ENCODE peak calls at places on chromosomes 1 and 21, in nine cellular contexts. C is CD8-positive, alpha-beta memory T cell; B is stimulated activated CD8-positive, alpha-beta memory T cell treated with anti-CD3 and anti-CD28 coated beads, Interleukin-4, amount 100 ng/mL, for 24 hours; N is heart left ventricle; A is caudate nucleus; J is activated CD4-positive, alpha-beta T cell treated with anti-CD3 and anti-CD28 coated beads, Interleukin-2, amount 50 U/mL, for 24 hours; P is skeletal muscle cell; S is occipital lobe; T is right lobe of liver. G is an unnamed sample.

GRCh38 chr21:43341349-43342163 is 85.4 kb downstream of the SIK1 start:
- DNase-seq in C (no peak), B (no peak), N (no peak), A (no peak), J (no peak), P (no peak), S (no peak), T (no peak), G (peak)

GRCh38 chr1:182348916-182349747 is 42.5 kb downstream of the GLUL start:
- DNase-seq in C (no peak), B (no peak), N (peak), A (no peak), J (no peak), P (no peak), S (peak), T (no peak), G (peak)

GRCh38 chr1:18326171-18326950 is 154.4 kb upstream of the KLHDC7A start:
- DNase-seq in C (no peak), B (no peak), N (no peak), A (no peak), J (no peak), P (no peak), S (no peak), T (no peak), G (no peak)

GRCh38 chr21:33383056-33383888 is 19.9 kb upstream of the IFNGR2 start:
- DNase-seq in C (peak), B (peak), N (peak), A (no peak), J (peak), P (no peak), S (no peak), T (peak), G (peak)

GRCh38 chr1:234913771-234914170 is 214.9 kb downstream of the TOMM20 start:
- DNase-seq in C (no peak), B (no peak), N (no peak), A (no peak), J (no peak), P (no peak), S (no peak), T (no peak), G (no peak)

GRCh38 chr1:72837781-72838180 is 555.4 kb upstream of the NEGR1 start:
- DNase-seq in C (no peak), B (no peak), N (no peak), A (no peak), J (no peak), P (no peak), S (no peak), T (no peak), G (no peak)

GRCh38 chr1:24981632-24982007 is 51.5 kb upstream of the RUNX3 start:
- DNase-seq in C (peak), B (no peak), N (no peak), A (no peak), J (peak), P (no peak), S (no peak), T (peak), G (no peak)

GRCh38 chr1:55640708-55641473 is 425.7 kb upstream of the USP24 start:
- DNase-seq in C (no peak), B (no peak), N (peak), A (peak), J (peak), P (no peak), S (peak), T (peak), G (peak)

GRCh38 chr1:21940492-21940891 is 3.4 kb upstream of the HSPG2 start:
- DNase-seq in C (no peak), B (no peak), N (no peak), A (no peak), J (no peak), P (no peak), S (no peak), T (no peak), G (no peak)

GRCh38 chr1:77687519-77687906 is 5.1 kb upstream of the ZZZ3 start:
- DNase-seq in C (no peak), B (no peak), N (peak), A (no peak), J (no peak), P (no peak), S (no peak), T (no peak), G (peak)